ENCODE peak calls at places on chromosomes 13 and 19, in seven cellular contexts. One of them, this sample, is unnamed.

GRCh38 chr19:50325310-50326100 is 3.7 kb downstream of the KCNC3 start:
- DNase-seq in NCI-H1436: peak; percentile 97
- DNase-seq in AG08396: peak; percentile 99
- DNase-seq in HS-5: no peak
- DNase-seq in activated CD4-positive, alpha-beta T cell treated with anti-CD3 and anti-CD28 coated beads for 36 hours: peak; percentile 88
- DNase-seq in NCI-H1694 treated with DMSO at 0.1 percent for 48 hours: peak; percentile 92
- DNase-seq in dermis blood vessel endothelial cell: peak; percentile 78
- DNase-seq in this sample: peak; percentile 67

GRCh38 chr13:98143601-98144500 is 957 bp downstream of the FARP1 start:
- DNase-seq in NCI-H1436: no peak
- DNase-seq in AG08396: peak; percentile 61
- DNase-seq in HS-5: no peak
- DNase-seq in activated CD4-positive, alpha-beta T cell treated with anti-CD3 and anti-CD28 coated beads for 36 hours: peak; percentile 14
- DNase-seq in NCI-H1694 treated with DMSO at 0.1 percent for 48 hours: no peak
- DNase-seq in dermis blood vessel endothelial cell: peak; percentile 36
- DNase-seq in this sample: peak; percentile 47

GRCh38 chr19:14416743-14417214 is 2.4 kb downstream of the DDX39A start:
- DNase-seq in NCI-H1436: no peak
- DNase-seq in AG08396: no peak
- DNase-seq in HS-5: no peak
- DNase-seq in activated CD4-positive, alpha-beta T cell treated with anti-CD3 and anti-CD28 coated beads for 36 hours: no peak
- DNase-seq in NCI-H1694 treated with DMSO at 0.1 percent for 48 hours: no peak
- DNase-seq in dermis blood vessel endothelial cell: no peak
- DNase-seq in this sample: peak; percentile 42

GRCh38 chr13:34037636-34038325 is 219.8 kb downstream of the RFC3 start:
- DNase-seq in NCI-H1436: no peak
- DNase-seq in AG08396: no peak
- DNase-seq in HS-5: no peak
- DNase-seq in activated CD4-positive, alpha-beta T cell treated with anti-CD3 and anti-CD28 coated beads for 36 hours: no peak
- DNase-seq in NCI-H1694 treated with DMSO at 0.1 percent for 48 hours: no peak
- DNase-seq in dermis blood vessel endothelial cell: no peak
- DNase-seq in this sample: no peak

GRCh38 chr19:54158812-54159351 is 639 bp downstream of the LENG1 start:
- DNase-seq in NCI-H1436: no peak
- DNase-seq in AG08396: peak; percentile 43
- DNase-seq in HS-5: no peak
- DNase-seq in activated CD4-positive, alpha-beta T cell treated with anti-CD3 and anti-CD28 coated beads for 36 hours: peak; percentile 66
- DNase-seq in NCI-H1694 treated with DMSO at 0.1 percent for 48 hours: no peak
- DNase-seq in dermis blood vessel endothelial cell: no peak
- DNase-seq in this sample: peak; percentile 21

GRCh38 chr19:49687566-49688316 is 1.7 kb upstream of the ADM5 start:
- DNase-seq in NCI-H1436: no peak
- DNase-seq in AG08396: no peak
- DNase-seq in HS-5: no peak
- DNase-seq in activated CD4-positive, alpha-beta T cell treated with anti-CD3 and anti-CD28 coated beads for 36 hours: no peak
- DNase-seq in NCI-H1694 treated with DMSO at 0.1 percent for 48 hours: no peak
- DNase-seq in dermis blood vessel endothelial cell: peak; percentile 81
- DNase-seq in this sample: no peak

GRCh38 chr19:10390652-10391286 is 10.4 kb upstream of the TYK2 start:
- DNase-seq in NCI-H1436: peak; percentile 84
- DNase-seq in AG08396: peak; percentile 78
- DNase-seq in HS-5: peak; percentile 25
- DNase-seq in activated CD4-positive, alpha-beta T cell treated with anti-CD3 and anti-CD28 coated beads for 36 hours: peak; percentile 80
- DNase-seq in NCI-H1694 treated with DMSO at 0.1 percent for 48 hours: peak; percentile 27
- DNase-seq in dermis blood vessel endothelial cell: peak; percentile 90
- DNase-seq in this sample: peak; percentile 91

GRCh38 chr19:3687774-3688706 is 12.2 kb downstream of the PIP5K1C start:
- DNase-seq in NCI-H1436: no peak
- DNase-seq in AG08396: no peak
- DNase-seq in HS-5: no peak
- DNase-seq in activated CD4-positive, alpha-beta T cell treated with anti-CD3 and anti-CD28 coated beads for 36 hours: peak; percentile 75
- DNase-seq in NCI-H1694 treated with DMSO at 0.1 percent for 48 hours: no peak
- DNase-seq in dermis blood vessel endothelial cell: peak; percentile 46
- DNase-seq in this sample: no peak

GRCh38 chr19:38250821-38251563 is 5.2 kb downstream of the PPP1R14A start:
- DNase-seq in NCI-H1436: peak; percentile 18
- DNase-seq in AG08396: no peak
- DNase-seq in HS-5: no peak
- DNase-seq in activated CD4-positive, alpha-beta T cell treated with anti-CD3 and anti-CD28 coated beads for 36 hours: no peak
- DNase-seq in NCI-H1694 treated with DMSO at 0.1 percent for 48 hours: peak; percentile 87
- DNase-seq in dermis blood vessel endothelial cell: peak; percentile 37
- DNase-seq in this sample: no peak

GRCh38 chr19:38852231-38853044 is 2.7 kb upstream of the HNRNPL start:
- DNase-seq in NCI-H1436: no peak
- DNase-seq in AG08396: peak; percentile 75
- DNase-seq in HS-5: no peak
- DNase-seq in activated CD4-positive, alpha-beta T cell treated with anti-CD3 and anti-CD28 coated beads for 36 hours: peak; percentile 81
- DNase-seq in NCI-H1694 treated with DMSO at 0.1 percent for 48 hours: no peak
- DNase-seq in dermis blood vessel endothelial cell: peak; percentile 62
- DNase-seq in this sample: peak; percentile 77

GRCh38 chr13:43077906-43078305 is 54.5 kb downstream of the DNAJC15 start:
- DNase-seq in NCI-H1436: no peak
- DNase-seq in AG08396: no peak
- DNase-seq in HS-5: no peak
- DNase-seq in activated CD4-positive, alpha-beta T cell treated with anti-CD3 and anti-CD28 coated beads for 36 hours: no peak
- DNase-seq in NCI-H1694 treated with DMSO at 0.1 percent for 48 hours: no peak
- DNase-seq in dermis blood vessel endothelial cell: no peak
- DNase-seq in this sample: no peak

GRCh38 chr19:10593820-10594637 is 6.9 kb upstream of the AP1M2 start:
- DNase-seq in NCI-H1436: no peak
- DNase-seq in AG08396: no peak
- DNase-seq in HS-5: no peak
- DNase-seq in activated CD4-positive, alpha-beta T cell treated with anti-CD3 and anti-CD28 coated beads for 36 hours: no peak
- DNase-seq in NCI-H1694 treated with DMSO at 0.1 percent for 48 hours: no peak
- DNase-seq in dermis blood vessel endothelial cell: no peak
- DNase-seq in this sample: no peak

GRCh38 chr19:38831142-38831605 is 420 bp downstream of the ECH1 start:
- DNase-seq in NCI-H1436: no peak
- DNase-seq in AG08396: peak; percentile 90
- DNase-seq in HS-5: peak; percentile 67
- DNase-seq in activated CD4-positive, alpha-beta T cell treated with anti-CD3 and anti-CD28 coated beads for 36 hours: peak; percentile 58
- DNase-seq in NCI-H1694 treated with DMSO at 0.1 percent for 48 hours: no peak
- DNase-seq in dermis blood vessel endothelial cell: peak; percentile 66
- DNase-seq in this sample: peak; percentile 63

GRCh38 chr13:110323172-110323851 is 16.2 kb downstream of the COL4A2 start:
- DNase-seq in NCI-H1436: no peak
- DNase-seq in AG08396: peak; percentile 78
- DNase-seq in HS-5: no peak
- DNase-seq in activated CD4-positive, alpha-beta T cell treated with anti-CD3 and anti-CD28 coated beads for 36 hours: no peak
- DNase-seq in NCI-H1694 treated with DMSO at 0.1 percent for 48 hours: no peak
- DNase-seq in dermis blood vessel endothelial cell: no peak
- DNase-seq in this sample: no peak

GRCh38 chr19:1568320-1569019 is at the start of gene MEX3D:
- DNase-seq in NCI-H1436: peak; percentile 84
- DNase-seq in AG08396: peak; percentile 100
- DNase-seq in HS-5: no peak
- DNase-seq in activated CD4-positive, alpha-beta T cell treated with anti-CD3 and anti-CD28 coated beads for 36 hours: peak; percentile 90
- DNase-seq in NCI-H1694 treated with DMSO at 0.1 percent for 48 hours: no peak
- DNase-seq in dermis blood vessel endothelial cell: peak; percentile 81
- DNase-seq in this sample: peak; percentile 63

GRCh38 chr13:49810825-49811526 is 18.5 kb upstream of the KPNA3 start:
- DNase-seq in NCI-H1436: no peak
- DNase-seq in AG08396: peak; percentile 40
- DNase-seq in HS-5: no peak
- DNase-seq in activated CD4-positive, alpha-beta T cell treated with anti-CD3 and anti-CD28 coated beads for 36 hours: no peak
- DNase-seq in NCI-H1694 treated with DMSO at 0.1 percent for 48 hours: no peak
- DNase-seq in dermis blood vessel endothelial cell: no peak
- DNase-seq in this sample: peak; percentile 20